ENCODE peak calls at places on chromosomes 5 and 9, in eight cellular contexts. B is left cardiac atrium, T is iris pigment epithelial cell, V is osteoblast, W is SK-N-SH, D is H9, C is dorsolateral prefrontal cortex, O is frontal cortex. A is an unnamed sample.

GRCh38 chr9:110308504-110309109 is 29.1 kb downstream of the TXNDC8 start:
- DNase-seq in B (no peak), T (no peak), V (no peak), W (no peak), D (no peak), C (no peak), O (no peak), A (no peak)

GRCh38 chr9:34884732-34885131 is 73.4 kb upstream of the PHF24 start:
- DNase-seq in B (no peak), T (no peak), V (no peak), W (no peak), D (no peak), C (no peak), O (no peak), A (peak; percentile 9)

GRCh38 chr5:53783624-53784228 is 223.3 kb downstream of the NDUFS4 start:
- DNase-seq in B (no peak), T (no peak), V (no peak), W (no peak), D (peak; percentile 32), C (no peak), O (no peak), A (no peak)

GRCh38 chr9:100222674-100223073 is 123.6 kb downstream of the INVS start:
- DNase-seq in B (no peak), T (peak; percentile 45), V (peak; percentile 86), W (peak; percentile 20), D (no peak), C (no peak), O (peak; percentile 14), A (peak; percentile 47)

GRCh38 chr5:77935516-77936364 is 159.6 kb upstream of the TBCA start:
- DNase-seq in B (no peak), T (no peak), V (no peak), W (no peak), D (no peak), C (no peak), O (no peak), A (peak; percentile 58)

GRCh38 chr5:132947661-132948060 is 15.8 kb downstream of the AFF4 start:
- DNase-seq in B (no peak), T (peak; percentile 57), V (peak; percentile 72), W (no peak), D (no peak), C (no peak), O (no peak), A (no peak)

GRCh38 chr5:172362755-172363154 is 79.2 kb upstream of the UBTD2 start:
- DNase-seq in B (no peak), T (no peak), V (no peak), W (no peak), D (no peak), C (no peak), O (no peak), A (peak; percentile 6)

GRCh38 chr5:139419793-139420192 is 15.9 kb upstream of the SPATA24 start:
- DNase-seq in B (no peak), T (no peak), V (no peak), W (no peak), D (no peak), C (no peak), O (no peak), A (no peak)